ENCODE peak calls at places on chromosomes 11 and 22, in five cellular contexts. E is GM06990; Q is T-cell; D is activated CD4-positive, alpha-beta T cell treated with anti-CD3 and anti-CD28 coated beads, Interleukin-2, amount 50 U/mL, for 48 hours; O is endothelial cell. W is an unnamed sample.

GRCh38 chr11:32137263-32137662 is 46.4 kb downstream of the RCN1 start:
- DNase-seq in E (no peak), Q (no peak), D (no peak), O (no peak), W (no peak)

GRCh38 chr22:23847310-23847920 is 8.6 kb upstream of the DERL3 start:
- DNase-seq in E (no peak), Q (no peak), D (no peak), O (no peak), W (no peak)

GRCh38 chr11:28400236-28401100 is 292.3 kb downstream of the METTL15 start:
- DNase-seq in E (no peak), Q (no peak), D (no peak), O (no peak), W (no peak)

GRCh38 chr22:50482107-50483074 is 1.0 kb downstream of the ADM2 start:
- DNase-seq in E (no peak), Q (no peak), D (no peak), O (no peak), W (no peak)

GRCh38 chr11:8784936-8785335 is 102.3 kb downstream of the RPL27A start:
- DNase-seq in E (no peak), Q (no peak), D (no peak), O (no peak), W (no peak)

GRCh38 chr11:33723238-33723881 is 12.9 kb downstream of the CD59 start:
- DNase-seq in E (no peak), Q (no peak), D (no peak), O (no peak), W (no peak)

GRCh38 chr11:106288988-106289387 is 211.5 kb downstream of the AASDHPPT start:
- DNase-seq in E (no peak), Q (no peak), D (no peak), O (no peak), W (no peak)

GRCh38 chr11:46382644-46383403 is 1.4 kb downstream of the MDK start:
- DNase-seq in E (no peak), Q (no peak), D (no peak), O (peak), W (no peak)

GRCh38 chr22:32650553-32651345 is 150.8 kb upstream of the TIMP3 start:
- DNase-seq in E (no peak), Q (no peak), D (no peak), O (no peak), W (no peak)

GRCh38 chr11:100687630-100688395 is 725 bp downstream of the ARHGAP42 start:
- DNase-seq in E (peak), Q (no peak), D (peak), O (peak), W (peak)